ENCODE peak calls at places on chromosomes 11 and 22, in four cellular contexts. R is SK-N-SH, P is prostate gland, A is colonic mucosa. D is an unnamed sample. For H3K27me3, the result is how much of the 10 kb centered on the place peaks cover.

GRCh38 chr11:65437436-65438227 is 15.0 kb downstream of the NEAT1 start:
- DNase-seq in R (no peak), P (peak), A (no peak), D (no peak)

GRCh38 chr22:41620646-41621098 is at the start of gene DESI1:
- DNase-seq in R (no peak), P (no peak), A (no peak), D (no peak)

GRCh38 chr11:70243912-70244652 is 26.4 kb upstream of the PPFIA1 start:
- DNase-seq in R (no peak), P (no peak), A (no peak), D (no peak)

GRCh38 chr22:46041642-46042041 is 64.7 kb upstream of the WNT7B start:
- DNase-seq in R (no peak), P (no peak), A (peak), D (peak)

GRCh38 chr11:130907229-130907628 is 9.1 kb downstream of the SNX19 start:
- DNase-seq in R (no peak), P (no peak), A (no peak), D (no peak)

GRCh38 chr22:46336119-46337078 is 885 bp downstream of the TRMU start:
- DNase-seq in R (peak), P (no peak), A (peak), D (peak)

GRCh38 chr11:67272327-67273259 is 6.3 kb downstream of the GRK2 start:
- DNase-seq in R (no peak), P (no peak), A (no peak), D (peak)

GRCh38 chr11:10902301-10902700 is 44.4 kb upstream of the ZBED5 start:
- DNase-seq in R (no peak), P (peak), A (no peak), D (no peak)

GRCh38 chr11:19530505-19530904 is 182.1 kb upstream of the NAV2 start:
- DNase-seq in R (peak), P (no peak), A (no peak), D (no peak)

GRCh38 chr22:21568207-21569075 is 927 bp downstream of the UBE2L3 start:
- DNase-seq in R (peak), P (peak), A (peak), D (peak)

GRCh38 chr11:67483901-67484665 is 1.3 kb downstream of the AIP start:
- DNase-seq in R (no peak), P (no peak), A (peak), D (no peak)

GRCh38 chr11:13891911-13892310 is 70.6 kb upstream of the SPON1 start:
- DNase-seq in R (no peak), P (no peak), A (no peak), D (no peak)

GRCh38 chr11:123047265-123047946 is 14.5 kb downstream of the HSPA8 start:
- DNase-seq in R (no peak), P (no peak), A (no peak), D (no peak)

GRCh38 chr22:49545606-49546005 is 282.1 kb downstream of the BRD1 start:
- DNase-seq in R (no peak), P (no peak), A (no peak), D (no peak)

GRCh38 chr11:76610871-76611475 is 59.6 kb downstream of the LRRC32 start:
- DNase-seq in R (peak), P (no peak), A (peak), D (peak)

GRCh38 chr11:7579226-7579825 is 65.5 kb downstream of the PPFIBP2 start:
- DNase-seq in R (no peak), P (no peak), A (no peak), D (no peak)

GRCh38 chr22:27399161-27399560 is 402.4 kb downstream of the MN1 start:
- DNase-seq in R (peak), P (no peak), A (no peak), D (no peak)

GRCh38 chr11:18575361-18575760 is 13.2 kb downstream of the UEVLD start:
- DNase-seq in R (no peak), P (no peak), A (no peak), D (no peak)

GRCh38 chr11:72629266-72629665 is 45.0 kb downstream of the PDE2A start:
- DNase-seq in R (peak), P (peak), A (peak), D (no peak)

GRCh38 chr11:113567097-113567496 is 91.9 kb upstream of the DRD2 start:
- DNase-seq in R (no peak), P (no peak), A (no peak), D (no peak)

GRCh38 chr11:115530752-115531151 is 26.5 kb upstream of the CADM1 start:
- DNase-seq in R (no peak), P (no peak), A (no peak), D (peak)

GRCh38 chr22:25027959-25028840 is 75.7 kb downstream of the KIAA1671 start:
- DNase-seq in R (peak), P (no peak), A (peak), D (peak)

GRCh38 chr11:28627690-28628255 is 519.6 kb downstream of the METTL15 start:
- DNase-seq in R (no peak), P (no peak), A (no peak), D (no peak)

GRCh38 chr11:34345991-34346480 is 11.8 kb downstream of the ABTB2 start:
- DNase-seq in R (peak), P (no peak), A (no peak), D (no peak)

GRCh38 chr22:31289335-31289734 is 3.0 kb downstream of the PIK3IP1 start:
- DNase-seq in R (no peak), P (no peak), A (peak), D (no peak)

GRCh38 chr11:61021661-61022212 is 50.3 kb downstream of the CD6 start:
- DNase-seq in R (no peak), P (peak), A (peak), D (peak)

GRCh38 chr11:105000797-105001196 is 22.2 kb downstream of the CASP5 start:
- DNase-seq in R (no peak), P (no peak), A (no peak), D (peak)

GRCh38 chr22:20644071-20644642 is 129.8 kb upstream of the SERPIND1 start:
- DNase-seq in R (no peak), P (no peak), A (no peak), D (no peak)

GRCh38 chr22:23223566-23224317 is 43.4 kb downstream of the BCR start:
- DNase-seq in R (peak), P (no peak), A (peak), D (no peak)

GRCh38 chr22:23227380-23227779 is 47.1 kb downstream of the BCR start:
- DNase-seq in R (no peak), P (no peak), A (no peak), D (no peak)

GRCh38 chr22:23226497-23226850 is 46.2 kb downstream of the BCR start:
- DNase-seq in R (no peak), P (no peak), A (no peak), D (no peak)

GRCh38 chr22:23225724-23226496 is 45.6 kb downstream of the BCR start:
- DNase-seq in R (no peak), P (peak), A (peak), D (peak)

GRCh38 chr22:23225337-23225723 is 45.0 kb downstream of the BCR start:
- DNase-seq in R (no peak), P (no peak), A (no peak), D (peak)
- H3K27me3 ChIP-seq in R (under half), P (under half), A (under half), D (under half)

DNA sequence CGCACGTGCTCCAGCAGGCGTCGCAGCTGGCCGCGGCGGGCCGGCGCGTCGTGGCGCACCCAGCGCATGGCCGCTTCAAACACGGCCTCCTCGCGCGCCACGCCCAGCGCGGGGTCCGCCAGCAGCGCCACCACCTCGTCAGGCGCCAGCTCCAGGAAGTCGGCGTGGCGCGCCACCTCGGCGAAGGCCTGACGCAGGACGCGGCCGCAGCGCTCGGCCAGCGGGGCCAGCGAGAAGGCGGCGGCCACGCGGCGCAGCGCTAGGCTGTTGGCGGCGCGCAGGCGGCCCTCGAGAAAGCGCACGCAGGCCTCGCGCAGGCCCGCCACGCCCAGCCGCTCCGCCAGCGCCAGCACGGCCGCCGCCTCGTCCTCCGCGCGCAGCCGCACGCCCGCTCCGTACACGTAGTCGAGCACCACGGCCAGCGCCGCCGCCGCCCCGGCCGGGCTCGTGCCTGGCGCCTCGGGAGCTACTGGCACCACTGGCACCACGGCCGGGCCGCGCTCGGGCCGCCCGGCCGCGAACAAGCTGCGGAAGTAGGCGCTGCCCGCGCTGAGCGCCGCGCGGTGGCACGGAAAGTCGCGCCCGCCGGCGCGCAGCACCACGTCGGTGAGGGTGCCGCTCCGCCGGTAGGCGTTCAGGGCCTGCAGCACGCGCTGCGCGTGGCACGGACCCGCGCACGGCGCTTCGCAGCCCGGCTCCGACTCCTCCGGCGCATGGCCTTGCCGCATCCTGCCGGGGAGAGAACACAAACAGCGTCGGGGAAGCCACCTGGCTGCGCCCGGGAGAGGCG is 2.9 kb downstream of the KLHL35 start:
- DNase-seq in R (peak), P (peak), A (peak), D (peak)
- H3K27me3 ChIP-seq in R (under half), P (under half), A (under half), D (half or more)

GRCh38 chr11:69111578-69112247 is 44.0 kb upstream of the SMIM38 start:
- DNase-seq in R (no peak), P (no peak), A (no peak), D (peak)
- H3K27me3 ChIP-seq in R (under half), P (under half), A (under half), D (under half)

GRCh38 chr22:19088866-19089595 is 33.2 kb downstream of the DGCR2 start:
- DNase-seq in R (no peak), P (no peak), A (no peak), D (no peak)

GRCh38 chr22:19090586-19091127 is 31.6 kb downstream of the DGCR2 start:
- DNase-seq in R (no peak), P (no peak), A (no peak), D (no peak)

GRCh38 chr22:19094393-19094997 is 27.7 kb downstream of the DGCR2 start:
- DNase-seq in R (no peak), P (no peak), A (no peak), D (no peak)

GRCh38 chr22:19090183-19090582 is 32.0 kb downstream of the DGCR2 start:
- DNase-seq in R (no peak), P (no peak), A (no peak), D (no peak)

GRCh38 chr22:19092725-19093124 is 29.5 kb downstream of the DGCR2 start:
- DNase-seq in R (no peak), P (no peak), A (no peak), D (no peak)
- H3K27me3 ChIP-seq in R (under half), P (under half), A (under half), D (under half)

GRCh38 chr22:36911887-36912661 is 1.4 kb upstream of the CSF2RB start:
- DNase-seq in R (no peak), P (no peak), A (no peak), D (peak)
- H3K27me3 ChIP-seq in R (under half), P (under half), A (under half), D (under half)

GRCh38 chr11:14972581-14973490 is 685 bp upstream of the CALCA start:
- DNase-seq in R (peak), P (no peak), A (no peak), D (peak)
- H3K27me3 ChIP-seq in R (half or more), P (under half), A (half or more), D (half or more)